ENCODE peak calls at places on chromosomes 16 and 17, in five cellular contexts. C, Y, L, P and M are unnamed samples.

GRCh38 chr17:386145-386876 is 33.7 kb upstream of the RPH3AL start:
- DNase-seq in C (peak; percentile 93), Y (no peak), L (peak; percentile 2), P (peak; percentile 83), M (no peak)

GRCh38 chr17:68260051-68260762 is 12.4 kb downstream of the AMZ2 start:
- DNase-seq in C (no peak), Y (no peak), L (no peak), P (no peak), M (no peak)

GRCh38 chr17:74530751-74531150 is 524 bp downstream of the CD300LB start:
- DNase-seq in C (no peak), Y (no peak), L (no peak), P (no peak), M (no peak)

GRCh38 chr16:1150511-1150982 is 2.4 kb upstream of the CACNA1H start:
- DNase-seq in C (no peak), Y (no peak), L (no peak), P (peak; percentile 53), M (no peak)

GRCh38 chr17:58783380-58783779 is 27.7 kb downstream of the PPM1E start:
- DNase-seq in C (no peak), Y (peak; percentile 98), L (no peak), P (no peak), M (peak; percentile 80)

GRCh38 chr16:165218-165538 is 600 bp upstream of the HBM start:
- DNase-seq in C (peak; percentile 61), Y (no peak), L (no peak), P (no peak), M (no peak)

GRCh38 chr16:88787579-88788314 is 2.7 kb upstream of the PIEZO1 start:
- DNase-seq in C (no peak), Y (no peak), L (no peak), P (no peak), M (no peak)

GRCh38 chr16:12468552-12468951 is 335.1 kb downstream of the CPPED1 start:
- DNase-seq in C (no peak), Y (no peak), L (no peak), P (no peak), M (peak; percentile 15)

GRCh38 chr17:79996291-79996690 is 39.4 kb downstream of the TBC1D16 start:
- DNase-seq in C (no peak), Y (no peak), L (no peak), P (no peak), M (no peak)

GRCh38 chr16:31427441-31428276 is 501 bp downstream of the COX6A2 start:
- DNase-seq in C (peak; percentile 82), Y (no peak), L (peak; percentile 26), P (no peak), M (no peak)

GRCh38 chr16:69589434-69590269 is 23.9 kb downstream of the NFAT5 start:
- DNase-seq in C (no peak), Y (no peak), L (no peak), P (no peak), M (no peak)

GRCh38 chr17:79949646-79950292 is 85.9 kb downstream of the TBC1D16 start:
- DNase-seq in C (peak; percentile 39), Y (no peak), L (no peak), P (no peak), M (no peak)

GRCh38 chr16:14303654-14304394 is 232.7 kb downstream of the MRTFB start:
- DNase-seq in C (no peak), Y (no peak), L (no peak), P (no peak), M (no peak)

GRCh38 chr17:65918921-65919546 is 272.9 kb downstream of the CEP112 start:
- DNase-seq in C (no peak), Y (no peak), L (no peak), P (no peak), M (no peak)

GRCh38 chr16:53446090-53446489 is 11.8 kb downstream of the RBL2 start:
- DNase-seq in C (no peak), Y (no peak), L (no peak), P (no peak), M (no peak)

GRCh38 chr17:48374650-48375230 is 55.3 kb downstream of the SKAP1 start:
- DNase-seq in C (no peak), Y (no peak), L (no peak), P (peak; percentile 73), M (no peak)

GRCh38 chr17:5527647-5528250 is 41.4 kb downstream of the MIS12 start:
- DNase-seq in C (no peak), Y (no peak), L (no peak), P (no peak), M (no peak)

GRCh38 chr17:57615836-57616235 is 129.3 kb downstream of the CCDC182 start:
- DNase-seq in C (no peak), Y (no peak), L (no peak), P (no peak), M (no peak)

GRCh38 chr17:76549539-76549938 is 9.7 kb downstream of the PRCD start:
- DNase-seq in C (peak; percentile 1), Y (no peak), L (no peak), P (no peak), M (no peak)

GRCh38 chr17:30716461-30717289 is 107.8 kb downstream of the CRLF3 start:
- DNase-seq in C (peak; percentile 56), Y (no peak), L (no peak), P (no peak), M (no peak)

GRCh38 chr17:79899584-79899983 is 60.3 kb upstream of the CBX4 start:
- DNase-seq in C (no peak), Y (no peak), L (no peak), P (no peak), M (no peak)

GRCh38 chr17:20922128-20922670 is 120.6 kb downstream of the USP22 start:
- DNase-seq in C (no peak), Y (no peak), L (no peak), P (no peak), M (no peak)